ENCODE peak calls at places on chromosomes 5 and 9, in seven cellular contexts. Z is HepG2, L is K562, E is SK-N-SH, O is HCT116, R is GM23338, Q is GM12878. I is an unnamed sample.

GRCh38 chr9:134695144-134695543 is 53.5 kb downstream of the COL5A1 start:
- DNase-seq in Q (no peak), Z (no peak), R (no peak), O (no peak), E (no peak), L (no peak), I (no peak)

GRCh38 chr5:91076138-91076537 is 307.0 kb downstream of the ARRDC3 start:
- DNase-seq in E (no peak), Z (no peak), Q (no peak), O (no peak), L (no peak), R (no peak), I (no peak)

GRCh38 chr9:84667571-84668203 is 1.8 kb upstream of the NTRK2 start:
- DNase-seq in Z (no peak), L (no peak), E (peak; percentile 59), Q (no peak), R (peak; percentile 56), O (no peak), I (no peak)

GRCh38 chr5:154756203-154756870 is 1.2 kb downstream of the LARP1 start:
- DNase-seq in R (no peak), O (no peak), L (peak; percentile 81), Z (no peak), E (peak; percentile 68), Q (no peak), I (no peak)

GRCh38 chr9:33517373-33517772 is 6.7 kb upstream of the ANKRD18B start:
- DNase-seq in Z (peak; percentile 21), L (peak; percentile 60), E (peak; percentile 52), Q (no peak), R (peak; percentile 34), O (no peak), I (no peak)

GRCh38 chr5:1658665-1659064 is 134.9 kb upstream of the LPCAT1 start:
- DNase-seq in O (no peak), Q (no peak), E (peak; percentile 56), L (no peak), Z (no peak), R (no peak), I (no peak)

GRCh38 chr5:474826-475661 is 32.1 kb downstream of the EXOC3 start:
- DNase-seq in E (no peak), O (no peak), Q (no peak), L (no peak), Z (no peak), R (no peak), I (no peak)

GRCh38 chr9:84297162-84297821 is 43.3 kb downstream of the SLC28A3 start:
- DNase-seq in R (no peak), L (no peak), Q (no peak), E (no peak), O (no peak), Z (no peak), I (no peak)

GRCh38 chr9:38437193-38437823 is 13.1 kb upstream of the IGFBPL1 start:
- DNase-seq in Z (peak; percentile 91), E (no peak), L (no peak), Q (no peak), R (no peak), O (no peak), I (no peak)

GRCh38 chr5:128765448-128766061 is 199.7 kb upstream of the SLC27A6 start:
- DNase-seq in E (no peak), Q (no peak), L (no peak), Z (no peak), O (no peak), R (no peak), I (no peak)

GRCh38 chr5:57499262-57500050 is 16.8 kb upstream of the ACTBL2 start:
- DNase-seq in R (peak; percentile 89), Q (peak; percentile 44), E (peak; percentile 36), Z (peak; percentile 5), L (peak; percentile 42), O (peak; percentile 62), I (no peak)

GRCh38 chr5:163565931-163566608 is 60.7 kb downstream of the MAT2B start:
- DNase-seq in E (no peak), L (no peak), O (no peak), Z (peak; percentile 76), R (peak; percentile 82), Q (peak; percentile 11), I (no peak)

GRCh38 chr9:21689851-21690250 is 112.6 kb upstream of the MTAP start:
- DNase-seq in L (no peak), Z (no peak), O (no peak), Q (no peak), E (no peak), R (no peak), I (no peak)

GRCh38 chr5:74973694-74974093 is 78.7 kb downstream of the GCNT4 start:
- DNase-seq in R (peak; percentile 11), O (no peak), Z (no peak), Q (no peak), E (no peak), L (no peak), I (no peak)

GRCh38 chr5:32531885-32532520 is 53.4 kb upstream of the SUB1 start:
- DNase-seq in R (peak; percentile 68), Z (peak; percentile 82), O (no peak), Q (peak; percentile 60), E (no peak), L (no peak), I (peak; percentile 60)

GRCh38 chr9:16515879-16516289 is 354.6 kb downstream of the BNC2 start:
- DNase-seq in R (peak; percentile 91), Z (no peak), Q (no peak), L (no peak), E (no peak), O (no peak), I (no peak)

GRCh38 chr5:79236970-79237734 is 1.2 kb downstream of the JMY start:
- DNase-seq in R (peak; percentile 60), E (peak; percentile 76), O (no peak), Q (no peak), Z (peak; percentile 36), L (peak; percentile 68), I (no peak)

GRCh38 chr9:37913480-37914153 is 9.7 kb upstream of the SLC25A51 start:
- DNase-seq in E (peak; percentile 90), R (peak; percentile 91), Z (peak; percentile 81), O (peak; percentile 71), L (peak; percentile 91), Q (peak; percentile 47), I (peak; percentile 70)

GRCh38 chr5:74766348-74766886 is 500 bp downstream of the GFM2 start:
- DNase-seq in Z (peak; percentile 19), R (peak; percentile 72), E (peak; percentile 63), L (peak; percentile 63), O (peak; percentile 41), Q (no peak), I (no peak)

GRCh38 chr5:149381986-149382338 is 2.9 kb upstream of the IL17B start:
- DNase-seq in E (peak; percentile 93), R (peak; percentile 89), Q (no peak), L (peak; percentile 81), O (peak; percentile 33), Z (peak; percentile 52), I (no peak)

GRCh38 chr5:132787076-132787475 is 10.0 kb upstream of the SEPTIN8 start:
- DNase-seq in Z (no peak), O (no peak), R (no peak), Q (no peak), L (no peak), E (no peak), I (no peak)

DNA sequence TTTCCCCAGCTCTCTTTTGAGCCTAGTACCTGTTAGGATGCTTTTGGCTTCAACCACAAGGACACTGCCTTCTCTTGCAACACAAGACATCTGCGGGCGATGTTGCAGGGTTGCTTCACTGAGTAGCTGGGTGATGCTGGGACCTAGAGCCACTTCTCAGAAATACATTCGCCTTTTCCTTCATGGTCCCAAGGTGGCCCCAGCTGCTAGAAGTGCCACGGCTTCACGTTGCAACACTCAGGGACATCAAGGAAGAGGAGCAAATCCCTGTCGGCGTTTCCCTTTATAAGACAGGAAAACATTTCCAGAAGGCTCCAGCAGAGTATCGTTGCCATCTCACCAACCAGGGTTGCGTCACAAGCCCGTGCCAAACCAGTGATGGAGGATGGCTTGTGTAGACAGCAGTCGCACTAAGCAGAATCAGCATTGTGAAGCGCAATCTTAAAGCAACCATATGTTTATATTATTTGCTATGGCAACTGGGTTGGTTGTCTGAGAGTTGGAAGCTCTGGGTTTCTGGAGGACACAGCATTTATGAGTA is 62.7 kb downstream of the ANKRD33B start:
- DNase-seq in O (no peak), R (no peak), Q (no peak), Z (no peak), L (no peak), E (no peak), I (no peak)
- TF ChIP-seq POLR2AphosphoS5 in O (no peak), R (no peak), Q (peak; percentile 23), Z (no peak), L (no peak), E (no peak), I (no peak)

DNA sequence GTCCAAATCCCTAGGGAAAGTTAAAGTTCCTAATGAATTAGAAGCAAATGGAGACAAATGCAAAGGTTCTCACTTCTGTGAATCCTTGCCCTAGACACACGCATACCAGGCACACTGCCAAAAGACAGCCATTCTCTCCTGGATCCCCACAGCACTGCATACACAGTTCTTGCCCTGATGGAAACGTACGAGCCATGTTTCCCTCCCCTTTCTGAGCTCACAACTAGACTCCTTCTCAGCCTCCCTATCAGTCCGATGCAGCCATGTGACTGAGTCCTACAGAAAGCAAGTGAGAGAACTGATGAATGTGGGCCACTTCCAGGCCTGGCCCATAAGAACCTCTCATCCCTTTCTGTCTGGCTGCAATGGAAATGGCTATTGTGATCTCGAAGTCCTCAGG is 92.0 kb downstream of the ZNF608 start:
- DNase-seq in Q (no peak), E (no peak), O (no peak), Z (no peak), L (peak; percentile 81), R (no peak), I (no peak)
- TF ChIP-seq REST in Q (no peak), E (no peak), O (no peak), Z (no peak), L (no peak), R (no peak), I (no peak)

GRCh38 chr9:13213337-13213736 is 66.2 kb downstream of the MPDZ start:
- DNase-seq in L (no peak), O (no peak), Z (peak; percentile 3), E (no peak), R (peak; percentile 14), Q (no peak), I (no peak)
- H3K36me3 ChIP-seq in L (no peaks in the 10 kb centered on the region), O (no peaks in the 10 kb centered on the region), Z (peaks cover 2% of the 10 kb centered on the region), E (peaks cover 38% of the 10 kb centered on the region), R (peaks cover 7% of the 10 kb centered on the region), Q (no peaks in the 10 kb centered on the region), I (no peaks in the 10 kb centered on the region)

DNA sequence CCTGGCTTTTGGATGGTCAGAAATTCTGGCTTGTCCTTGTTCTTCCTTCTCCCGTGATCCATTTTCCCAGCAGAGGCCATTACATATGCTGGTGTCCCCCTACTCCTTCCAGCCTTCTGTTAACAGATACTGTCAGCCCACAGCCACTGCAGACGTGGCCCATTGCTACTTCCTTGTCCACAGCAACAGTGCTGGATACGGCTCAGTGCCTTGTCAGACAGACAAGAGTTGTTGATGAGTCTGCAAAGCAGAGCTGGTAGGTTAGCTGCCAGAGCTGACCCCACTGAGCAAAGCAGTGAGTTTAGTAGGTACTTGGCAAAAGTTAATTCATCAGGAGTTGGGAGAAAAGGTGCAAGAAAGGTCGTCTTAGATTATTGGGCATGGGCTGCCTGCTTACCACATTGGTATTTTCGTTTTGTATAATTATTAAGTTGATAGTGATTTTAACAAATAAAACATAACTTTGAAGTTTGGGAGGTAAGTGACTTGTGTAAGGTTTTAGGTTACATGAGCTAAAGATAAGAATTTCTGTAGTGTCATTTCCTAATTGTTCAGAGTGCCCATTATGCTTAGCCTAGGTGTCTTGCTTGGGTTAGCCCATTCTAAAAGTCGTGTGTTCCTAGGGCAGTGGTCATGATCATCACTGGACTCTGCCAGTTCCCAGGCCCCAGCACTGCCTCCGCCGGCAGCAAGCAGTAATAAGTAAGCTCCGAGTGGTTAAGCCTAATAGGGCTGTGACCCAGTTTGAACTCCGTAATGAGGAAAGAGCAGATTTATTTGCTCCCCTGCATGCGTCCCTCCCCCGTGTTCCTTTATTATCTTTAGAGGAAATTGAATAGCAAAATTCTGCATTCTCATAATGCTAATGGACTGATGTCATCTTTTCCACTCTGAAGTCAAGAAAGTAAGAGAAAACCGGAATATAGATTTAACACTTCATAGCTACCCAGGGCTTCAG is 292.0 kb downstream of the FANCC start:
- DNase-seq in R (no peak), E (peak; percentile 73), Q (no peak), O (no peak), L (peak; percentile 40), Z (peak; percentile 80), I (no peak)
- TF ChIP-seq POLR2AphosphoS5 in R (no peak), E (peak; percentile 48), Q (no peak), O (no peak), L (no peak), Z (no peak), I (no peak)

I was measured in Panc1.